ENCODE peak calls at places on chromosomes 11 and 22, in eight cellular contexts. One of them, this sample, is unnamed.

GRCh38 chr11:69157822-69158231 is 2.1 kb downstream of the SMIM38 start:
- DNase-seq in fibroblast of villous mesenchyme: no peak
- DNase-seq in heart left ventricle: no peak
- DNase-seq in lower lobe of right lung: no peak
- DNase-seq in HL-60: no peak
- DNase-seq in upper lobe of right lung: peak; percentile 64
- DNase-seq in HCT116: no peak
- DNase-seq in stomach: no peak
- DNase-seq in this sample: no peak

GRCh38 chr22:49487950-49488349 is 339.7 kb downstream of the BRD1 start:
- DNase-seq in fibroblast of villous mesenchyme: no peak
- DNase-seq in heart left ventricle: no peak
- DNase-seq in lower lobe of right lung: no peak
- DNase-seq in HL-60: no peak
- DNase-seq in upper lobe of right lung: no peak
- DNase-seq in HCT116: peak; percentile 62
- DNase-seq in stomach: no peak
- DNase-seq in this sample: no peak

GRCh38 chr11:114179234-114179941 is 116.8 kb upstream of the NNMT start:
- DNase-seq in fibroblast of villous mesenchyme: peak; percentile 100
- DNase-seq in heart left ventricle: peak; percentile 74
- DNase-seq in lower lobe of right lung: peak; percentile 84
- DNase-seq in HL-60: no peak
- DNase-seq in upper lobe of right lung: peak; percentile 80
- DNase-seq in HCT116: no peak
- DNase-seq in stomach: peak; percentile 89
- DNase-seq in this sample: no peak

GRCh38 chr11:4826425-4826824 is 5.3 kb downstream of the OR51F2 start:
- DNase-seq in fibroblast of villous mesenchyme: peak; percentile 1
- DNase-seq in heart left ventricle: no peak
- DNase-seq in lower lobe of right lung: no peak
- DNase-seq in HL-60: no peak
- DNase-seq in upper lobe of right lung: no peak
- DNase-seq in HCT116: no peak
- DNase-seq in stomach: no peak
- DNase-seq in this sample: no peak

GRCh38 chr11:86954288-86955110 is 696 bp downstream of the FZD4 start:
- DNase-seq in fibroblast of villous mesenchyme: no peak
- DNase-seq in heart left ventricle: peak; percentile 59
- DNase-seq in lower lobe of right lung: peak; percentile 52
- DNase-seq in HL-60: no peak
- DNase-seq in upper lobe of right lung: peak; percentile 68
- DNase-seq in HCT116: no peak
- DNase-seq in stomach: no peak
- DNase-seq in this sample: peak; percentile 7

GRCh38 chr22:41842996-41843970 is 10.4 kb downstream of the SREBF2 start:
- DNase-seq in fibroblast of villous mesenchyme: no peak
- DNase-seq in heart left ventricle: no peak
- DNase-seq in lower lobe of right lung: no peak
- DNase-seq in HL-60: no peak
- DNase-seq in upper lobe of right lung: no peak
- DNase-seq in HCT116: no peak
- DNase-seq in stomach: no peak
- DNase-seq in this sample: no peak

GRCh38 chr11:1746516-1746931 is 3.9 kb downstream of the IFITM10 start:
- DNase-seq in fibroblast of villous mesenchyme: no peak
- DNase-seq in heart left ventricle: no peak
- DNase-seq in lower lobe of right lung: no peak
- DNase-seq in HL-60: no peak
- DNase-seq in upper lobe of right lung: peak; percentile 65
- DNase-seq in HCT116: no peak
- DNase-seq in stomach: no peak
- DNase-seq in this sample: no peak

GRCh38 chr11:122696662-122697061 is 41.1 kb downstream of the UBASH3B start:
- DNase-seq in fibroblast of villous mesenchyme: no peak
- DNase-seq in heart left ventricle: no peak
- DNase-seq in lower lobe of right lung: no peak
- DNase-seq in HL-60: no peak
- DNase-seq in upper lobe of right lung: no peak
- DNase-seq in HCT116: no peak
- DNase-seq in stomach: no peak
- DNase-seq in this sample: peak; percentile 46

GRCh38 chr11:85663781-85664560 is 958 bp downstream of the CREBZF start:
- DNase-seq in fibroblast of villous mesenchyme: peak; percentile 70
- DNase-seq in heart left ventricle: peak; percentile 81
- DNase-seq in lower lobe of right lung: peak; percentile 90
- DNase-seq in HL-60: peak; percentile 45
- DNase-seq in upper lobe of right lung: peak; percentile 92
- DNase-seq in HCT116: peak; percentile 48
- DNase-seq in stomach: peak; percentile 88
- DNase-seq in this sample: peak; percentile 88

GRCh38 chr11:118522571-118523072 is 4.7 kb upstream of the TTC36 start:
- DNase-seq in fibroblast of villous mesenchyme: peak; percentile 41
- DNase-seq in heart left ventricle: no peak
- DNase-seq in lower lobe of right lung: no peak
- DNase-seq in HL-60: peak; percentile 22
- DNase-seq in upper lobe of right lung: no peak
- DNase-seq in HCT116: no peak
- DNase-seq in stomach: no peak
- DNase-seq in this sample: no peak

GRCh38 chr11:35138949-35139881 is at the start of gene CD44:
- DNase-seq in fibroblast of villous mesenchyme: peak; percentile 85
- DNase-seq in heart left ventricle: peak; percentile 65
- DNase-seq in lower lobe of right lung: peak; percentile 85
- DNase-seq in HL-60: no peak
- DNase-seq in upper lobe of right lung: peak; percentile 84
- DNase-seq in HCT116: peak; percentile 73
- DNase-seq in stomach: peak; percentile 66
- DNase-seq in this sample: peak; percentile 80

GRCh38 chr11:130476200-130476921 is 27.9 kb downstream of the ADAMTS15 start:
- DNase-seq in fibroblast of villous mesenchyme: no peak
- DNase-seq in heart left ventricle: peak; percentile 49
- DNase-seq in lower lobe of right lung: no peak
- DNase-seq in HL-60: no peak
- DNase-seq in upper lobe of right lung: no peak
- DNase-seq in HCT116: no peak
- DNase-seq in stomach: no peak
- DNase-seq in this sample: no peak

GRCh38 chr11:6357222-6357621 is 33.1 kb upstream of the SMPD1 start:
- DNase-seq in fibroblast of villous mesenchyme: peak; percentile 76
- DNase-seq in heart left ventricle: peak; percentile 47
- DNase-seq in lower lobe of right lung: no peak
- DNase-seq in HL-60: no peak
- DNase-seq in upper lobe of right lung: no peak
- DNase-seq in HCT116: peak; percentile 22
- DNase-seq in stomach: no peak
- DNase-seq in this sample: no peak

GRCh38 chr11:11336664-11337063 is 16.4 kb downstream of the CSNK2A3 start:
- DNase-seq in fibroblast of villous mesenchyme: no peak
- DNase-seq in heart left ventricle: no peak
- DNase-seq in lower lobe of right lung: no peak
- DNase-seq in HL-60: no peak
- DNase-seq in upper lobe of right lung: no peak
- DNase-seq in HCT116: no peak
- DNase-seq in stomach: no peak
- DNase-seq in this sample: no peak

GRCh38 chr11:14544611-14545010 is 24.4 kb upstream of the PSMA1 start:
- DNase-seq in fibroblast of villous mesenchyme: peak; percentile 91
- DNase-seq in heart left ventricle: no peak
- DNase-seq in lower lobe of right lung: no peak
- DNase-seq in HL-60: peak; percentile 82
- DNase-seq in upper lobe of right lung: no peak
- DNase-seq in HCT116: no peak
- DNase-seq in stomach: no peak
- DNase-seq in this sample: peak; percentile 30

GRCh38 chr22:48921411-48921903 is 906.2 kb downstream of the BRD1 start:
- DNase-seq in fibroblast of villous mesenchyme: no peak
- DNase-seq in heart left ventricle: no peak
- DNase-seq in lower lobe of right lung: no peak
- DNase-seq in HL-60: no peak
- DNase-seq in upper lobe of right lung: peak; percentile 36
- DNase-seq in HCT116: no peak
- DNase-seq in stomach: peak; percentile 23
- DNase-seq in this sample: no peak

DNA sequence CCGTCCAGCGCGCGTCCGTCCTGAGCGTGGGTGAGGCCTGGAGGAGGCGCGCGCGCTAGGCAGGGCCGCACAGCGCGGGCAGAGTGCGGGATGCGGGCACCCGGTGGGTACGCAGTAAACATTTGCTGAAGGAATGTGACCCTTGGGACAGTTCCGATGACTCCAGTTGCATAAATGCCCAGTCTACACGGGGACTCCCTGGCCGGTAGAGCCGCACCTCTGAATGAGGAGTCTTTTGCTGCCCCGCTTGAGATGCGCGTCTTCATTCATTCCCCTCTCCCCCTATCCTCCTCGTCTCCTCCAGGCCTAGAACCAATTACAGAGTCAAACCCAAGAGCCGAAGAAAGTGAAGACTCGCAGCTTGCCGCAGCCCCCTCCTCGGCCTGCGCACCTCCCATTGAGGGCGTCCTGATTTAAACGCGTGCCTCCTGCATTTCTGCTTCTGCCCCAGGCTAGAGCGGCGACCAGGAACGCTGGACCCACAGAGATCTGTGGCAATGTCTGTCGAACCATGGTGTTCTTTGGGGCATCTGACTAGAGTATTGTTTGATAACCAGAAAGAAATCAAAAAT is 731 bp upstream of the CHKB start:
- DNase-seq in fibroblast of villous mesenchyme: no peak
- DNase-seq in heart left ventricle: no peak
- DNase-seq in lower lobe of right lung: peak; percentile 29
- DNase-seq in HL-60: no peak
- DNase-seq in upper lobe of right lung: peak; percentile 58
- DNase-seq in HCT116: no peak
- DNase-seq in stomach: no peak
- DNase-seq in this sample: no peak
- TF ChIP-seq CTCF in fibroblast of villous mesenchyme: no peak
- TF ChIP-seq CTCF in heart left ventricle: peak; percentile 45
- TF ChIP-seq CTCF in lower lobe of right lung: no peak
- TF ChIP-seq CTCF in HL-60: no peak
- TF ChIP-seq CTCF in upper lobe of right lung: no peak
- TF ChIP-seq CTCF in HCT116: no peak
- TF ChIP-seq CTCF in stomach: no peak
- TF ChIP-seq CTCF in this sample: peak; percentile 2

GRCh38 chr11:45538363-45538762 is 127.1 kb downstream of the CHST1 start:
- DNase-seq in fibroblast of villous mesenchyme: no peak
- DNase-seq in heart left ventricle: no peak
- DNase-seq in lower lobe of right lung: no peak
- DNase-seq in HL-60: no peak
- DNase-seq in upper lobe of right lung: no peak
- DNase-seq in HCT116: no peak
- DNase-seq in stomach: no peak
- DNase-seq in this sample: no peak

GRCh38 chr11:45538939-45539338 is 126.5 kb downstream of the CHST1 start:
- DNase-seq in fibroblast of villous mesenchyme: no peak
- DNase-seq in heart left ventricle: no peak
- DNase-seq in lower lobe of right lung: no peak
- DNase-seq in HL-60: no peak
- DNase-seq in upper lobe of right lung: no peak
- DNase-seq in HCT116: no peak
- DNase-seq in stomach: no peak
- DNase-seq in this sample: no peak

GRCh38 chr11:45535033-45535432 is 130.4 kb downstream of the CHST1 start:
- DNase-seq in fibroblast of villous mesenchyme: no peak
- DNase-seq in heart left ventricle: no peak
- DNase-seq in lower lobe of right lung: no peak
- DNase-seq in HL-60: no peak
- DNase-seq in upper lobe of right lung: no peak
- DNase-seq in HCT116: no peak
- DNase-seq in stomach: no peak
- DNase-seq in this sample: no peak

GRCh38 chr11:45534132-45534531 is 131.3 kb downstream of the CHST1 start:
- DNase-seq in fibroblast of villous mesenchyme: no peak
- DNase-seq in heart left ventricle: no peak
- DNase-seq in lower lobe of right lung: no peak
- DNase-seq in HL-60: no peak
- DNase-seq in upper lobe of right lung: no peak
- DNase-seq in HCT116: no peak
- DNase-seq in stomach: no peak
- DNase-seq in this sample: no peak

DNA sequence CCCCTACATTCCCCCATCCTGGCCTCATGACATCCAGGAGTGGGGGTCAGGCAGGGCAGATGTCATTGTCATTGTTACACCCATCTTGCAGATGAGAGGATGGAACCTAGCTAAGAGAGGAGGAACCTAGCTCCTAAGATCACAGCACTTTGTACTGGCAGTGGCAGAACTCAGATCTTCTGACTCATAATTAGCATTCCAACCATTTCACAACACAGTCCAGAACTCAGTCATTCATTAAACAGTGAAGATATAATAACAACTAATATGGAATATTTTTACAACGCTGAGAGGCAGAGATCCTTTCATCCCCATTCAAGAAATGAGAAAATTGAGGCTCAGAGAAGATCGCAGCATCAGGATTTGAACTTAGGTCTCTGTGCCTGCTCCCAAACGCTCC is 127.8 kb downstream of the CHST1 start:
- DNase-seq in fibroblast of villous mesenchyme: peak; percentile 4
- DNase-seq in heart left ventricle: no peak
- DNase-seq in lower lobe of right lung: no peak
- DNase-seq in HL-60: no peak
- DNase-seq in upper lobe of right lung: no peak
- DNase-seq in HCT116: no peak
- DNase-seq in stomach: no peak
- DNase-seq in this sample: no peak
- H3K4me3 ChIP-seq in fibroblast of villous mesenchyme: no peak overlapping the region
- H3K4me3 ChIP-seq in heart left ventricle: no peak overlapping the region
- H3K4me3 ChIP-seq in lower lobe of right lung: no peak overlapping the region
- H3K4me3 ChIP-seq in HL-60: no peak overlapping the region
- H3K4me3 ChIP-seq in upper lobe of right lung: no peak overlapping the region
- H3K4me3 ChIP-seq in HCT116: no peak overlapping the region
- H3K4me3 ChIP-seq in stomach: no peak overlapping the region
- H3K4me3 ChIP-seq in this sample: no peak overlapping the region

GRCh38 chr11:102268985-102269470 is 48.3 kb upstream of the BIRC3 start:
- DNase-seq in fibroblast of villous mesenchyme: no peak
- DNase-seq in heart left ventricle: no peak
- DNase-seq in lower lobe of right lung: no peak
- DNase-seq in HL-60: no peak
- DNase-seq in upper lobe of right lung: no peak
- DNase-seq in HCT116: no peak
- DNase-seq in stomach: no peak
- DNase-seq in this sample: no peak
- TF ChIP-seq CTCF in fibroblast of villous mesenchyme: no peak
- TF ChIP-seq CTCF in heart left ventricle: no peak
- TF ChIP-seq CTCF in lower lobe of right lung: no peak
- TF ChIP-seq CTCF in HL-60: no peak
- TF ChIP-seq CTCF in upper lobe of right lung: no peak
- TF ChIP-seq CTCF in HCT116: no peak
- TF ChIP-seq CTCF in stomach: no peak
- TF ChIP-seq CTCF in this sample: no peak

DNA sequence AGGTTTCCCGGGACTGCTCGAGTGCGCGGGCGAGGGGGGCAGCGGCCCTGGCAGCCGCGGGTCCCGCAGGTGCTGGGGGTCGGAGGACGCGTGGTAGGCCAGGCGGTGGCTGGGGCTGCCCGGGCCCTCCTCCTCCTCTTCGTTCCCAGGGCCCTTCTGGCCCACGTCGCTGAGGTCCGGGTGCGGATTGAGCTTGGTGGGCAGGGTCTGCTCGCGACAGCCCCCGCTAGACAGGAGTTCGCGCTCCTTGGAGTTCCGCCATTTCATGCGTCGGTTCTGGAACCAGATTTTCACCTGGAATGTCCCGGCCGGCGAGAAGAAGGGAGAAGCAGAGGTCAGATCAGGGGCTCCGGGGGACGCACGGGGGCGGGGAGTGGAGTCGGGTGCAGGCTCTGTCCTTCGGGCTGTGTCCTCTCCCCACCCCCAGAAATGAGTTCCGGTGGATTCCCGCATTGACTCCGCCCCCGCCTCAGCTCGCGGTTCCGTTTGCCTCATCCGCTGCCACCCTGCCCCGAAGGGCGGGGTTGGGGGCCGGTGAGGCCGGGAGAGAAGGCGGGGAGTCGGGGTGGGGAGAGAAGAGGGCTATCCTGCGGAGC is 3.9 kb downstream of the DBX1 start:
- DNase-seq in fibroblast of villous mesenchyme: no peak
- DNase-seq in heart left ventricle: no peak
- DNase-seq in lower lobe of right lung: no peak
- DNase-seq in HL-60: no peak
- DNase-seq in upper lobe of right lung: no peak
- DNase-seq in HCT116: no peak
- DNase-seq in stomach: no peak
- DNase-seq in this sample: no peak
- H3K4me3 ChIP-seq in fibroblast of villous mesenchyme: no peak overlapping the region
- H3K4me3 ChIP-seq in heart left ventricle: peak overlapping the region; percentile 15
- H3K4me3 ChIP-seq in lower lobe of right lung: peak overlapping the region; percentile 34
- H3K4me3 ChIP-seq in HL-60: no peak overlapping the region
- H3K4me3 ChIP-seq in upper lobe of right lung: peak overlapping the region; percentile 30
- H3K4me3 ChIP-seq in HCT116: no peak overlapping the region
- H3K4me3 ChIP-seq in stomach: peak overlapping the region; percentile 35
- H3K4me3 ChIP-seq in this sample: no peak overlapping the region